ENCODE peak calls at places on chromosomes 13 and 19, in four cellular contexts. J is PC-3, N is mammary epithelial cell, S is neural progenitor cell. G is an unnamed sample.

GRCh38 chr19:5696196-5697021 is 6.3 kb downstream of the RPL36 start:
- DNase-seq in J (no peak), S (no peak), N (no peak), G (no peak)

GRCh38 chr19:43532571-43532961 is 422 bp upstream of the ZNF575 start:
- DNase-seq in N (no peak), J (no peak), S (no peak), G (no peak)

GRCh38 chr13:110237895-110238294 is 69.1 kb downstream of the COL4A1 start:
- DNase-seq in N (no peak), S (no peak), J (no peak), G (no peak)

GRCh38 chr19:54179921-54180452 is 7.0 kb upstream of the TMC4 start:
- DNase-seq in S (peak), N (peak), J (peak), G (peak)

GRCh38 chr13:97344250-97345175 is 89.5 kb upstream of the RAP2A start:
- DNase-seq in N (peak), S (peak), J (peak), G (peak)

GRCh38 chr13:63279136-63279535 is 1863.5 kb upstream of the PCDH20 start:
- DNase-seq in S (no peak), N (no peak), J (no peak), G (peak)

GRCh38 chr13:74770361-74770760 is 636.2 kb upstream of the KLF12 start:
- DNase-seq in N (peak), S (no peak), J (peak), G (peak)

GRCh38 chr13:100102042-100102441 is 13.1 kb downstream of the PCCA start:
- DNase-seq in N (no peak), J (no peak), S (no peak), G (no peak)

GRCh38 chr19:46976845-46977320 is 42.8 kb upstream of the NPAS1 start:
- DNase-seq in J (no peak), S (peak), N (no peak), G (peak)

GRCh38 chr19:47271949-47272348 is 2.7 kb upstream of the INAFM1 start:
- DNase-seq in N (no peak), S (no peak), J (no peak), G (no peak)

GRCh38 chr19:3809881-3810707 is 23.9 kb upstream of the MATK start:
- DNase-seq in J (no peak), N (no peak), S (no peak), G (no peak)

GRCh38 chr13:68666774-68667397 is 1436.8 kb upstream of the PCDH9 start:
- DNase-seq in S (no peak), N (no peak), J (no peak), G (no peak)

GRCh38 chr19:10544242-10544752 is 593 bp downstream of the ATG4D start:
- DNase-seq in N (no peak), J (no peak), S (peak), G (no peak)

GRCh38 chr13:113086991-113087922 is 18.3 kb upstream of the F7 start:
- DNase-seq in N (no peak), S (no peak), J (no peak), G (no peak)

GRCh38 chr13:34361528-34361927 is 543.6 kb downstream of the RFC3 start:
- DNase-seq in S (no peak), N (peak), J (peak), G (no peak)

GRCh38 chr13:66933994-66934393 is 296.1 kb downstream of the PCDH9 start:
- DNase-seq in J (peak), S (no peak), N (peak), G (peak)

GRCh38 chr13:32878172-32878571 is 138.1 kb upstream of the KL start:
- DNase-seq in S (no peak), N (peak), J (peak), G (no peak)

GRCh38 chr19:43708716-43709115 is 7.2 kb upstream of the IRGC start:
- DNase-seq in S (no peak), J (no peak), N (no peak), G (no peak)

GRCh38 chr19:41421973-41422372 is 5.2 kb downstream of the B3GNT8 start:
- DNase-seq in N (no peak), J (no peak), S (no peak), G (no peak)

DNA sequence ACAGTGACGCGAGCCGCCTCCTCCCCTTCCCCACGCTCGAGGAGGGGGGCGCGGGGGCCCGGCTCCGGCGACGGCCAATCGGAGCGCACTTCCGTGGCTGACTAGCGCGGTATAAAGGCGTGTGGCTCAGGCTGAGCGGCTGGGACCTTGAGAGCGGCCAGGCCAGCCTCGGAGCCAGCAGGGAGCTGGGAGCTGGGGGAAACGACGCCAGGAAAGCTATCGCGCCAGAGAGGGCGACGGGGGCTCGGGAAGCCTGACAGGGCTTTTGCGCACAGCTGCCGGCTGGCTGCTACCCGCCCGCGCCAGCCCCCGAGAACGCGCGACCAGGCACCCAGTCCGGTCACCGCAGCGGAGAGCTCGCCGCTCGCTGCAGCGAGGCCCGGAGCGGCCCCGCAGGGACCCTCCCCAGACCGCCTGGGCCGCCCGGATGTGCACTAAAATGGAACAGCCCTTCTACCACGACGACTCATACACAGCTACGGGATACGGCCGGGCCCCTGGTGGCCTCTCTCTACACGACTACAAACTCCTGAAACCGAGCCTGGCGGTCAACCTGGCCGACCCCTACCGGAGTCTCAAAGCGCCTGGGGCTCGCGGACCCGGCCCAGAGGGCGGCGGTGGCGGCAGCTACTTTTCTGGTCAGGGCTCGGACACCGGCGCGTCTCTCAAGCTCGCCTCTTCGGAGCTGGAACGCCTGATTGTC is at the start of gene JUNB:
- DNase-seq in N (peak), J (peak), S (peak), G (peak)
- TF ChIP-seq CTCF in N (peak), J (no peak), S (peak), G (no peak)

GRCh38 chr13:95553271-95553588 is 710 bp downstream of the CLDN10 start:
- DNase-seq in J (no peak), N (no peak), S (peak), G (no peak)
- TF ChIP-seq EZH2 in J (no peak), N (no peak), S (peak), G (no peak)

DNA sequence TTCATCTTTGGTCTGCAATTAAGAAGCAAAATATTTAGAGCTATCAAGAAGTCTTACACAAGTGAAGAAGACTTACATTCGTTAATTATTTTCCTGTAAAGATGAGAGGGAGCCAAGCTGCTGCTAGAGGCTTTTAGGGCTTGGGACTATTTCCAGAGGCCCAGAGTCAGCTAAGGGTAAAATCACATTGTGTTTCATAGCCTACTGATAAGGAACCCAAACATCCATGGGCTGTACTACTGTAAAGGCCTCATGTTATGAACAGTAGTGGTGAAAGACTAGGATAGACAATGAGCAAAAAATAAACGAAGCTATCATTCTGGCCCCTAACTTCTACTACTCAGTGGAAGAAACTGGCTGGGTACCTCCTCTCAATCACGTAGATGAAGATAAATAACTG is 10.9 kb upstream of the TEX30 start:
- DNase-seq in N (no peak), J (no peak), S (no peak), G (no peak)
- H3K27ac ChIP-seq in N (no peak), J (no peak), S (no peak), G (no peak)

DNA sequence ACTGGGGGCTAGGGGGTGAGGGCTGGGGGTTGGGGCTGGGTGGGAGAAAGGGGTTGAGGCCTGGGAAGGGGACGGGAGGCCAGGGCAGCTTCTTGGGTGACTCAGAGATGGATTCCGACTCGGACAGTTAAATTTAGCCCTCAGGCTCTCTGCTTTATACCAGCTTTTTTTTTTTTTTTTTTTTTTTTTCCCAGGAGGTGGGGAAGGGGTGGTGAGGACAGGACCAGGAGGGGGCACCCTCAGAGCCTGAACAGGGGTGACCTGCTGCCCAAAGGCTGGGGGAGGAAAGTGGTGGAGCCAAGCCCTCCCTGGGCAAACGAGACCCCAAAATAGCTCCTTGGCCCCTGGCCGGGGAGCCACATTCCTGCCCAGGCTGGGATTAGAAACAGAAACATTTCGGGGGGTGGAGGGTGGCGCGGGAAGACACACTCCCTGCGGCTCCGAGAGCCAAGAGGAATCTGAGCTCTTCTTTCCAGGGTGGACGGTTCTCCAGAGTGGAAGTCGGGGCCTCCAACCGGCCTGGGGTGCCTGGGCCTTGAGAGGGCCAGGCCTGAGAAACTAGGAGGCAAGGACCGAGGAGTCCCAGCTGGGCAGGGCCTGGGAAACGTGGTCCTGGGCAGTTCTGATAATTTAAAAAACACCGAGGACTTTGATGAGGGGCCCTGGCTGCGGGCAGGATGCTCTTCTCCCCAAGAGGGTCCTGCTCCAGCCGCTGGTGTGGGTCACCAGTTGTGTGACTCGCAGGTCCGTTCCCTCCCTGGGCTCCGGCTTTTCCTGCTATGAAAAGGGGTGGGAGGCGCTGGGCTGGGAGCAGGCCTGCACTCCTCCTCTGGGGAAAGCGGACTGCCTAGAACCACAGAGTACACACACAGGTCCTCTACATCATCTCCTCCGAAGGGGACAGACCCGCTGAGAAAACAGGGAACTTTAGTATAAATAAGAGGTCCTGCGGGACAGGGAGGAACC is 813 bp upstream of the DMPK start:
- DNase-seq in J (peak), N (peak), S (no peak), G (peak)
- TF ChIP-seq CTCF in J (no peak), N (no peak), S (no peak), G (no peak)

GRCh38 chr19:18097217-18097992 is at the start of gene MAST3:
- DNase-seq in N (peak), J (peak), S (peak), G (peak)
- TF ChIP-seq EZH2 in N (no peak), J (no peak), S (no peak), G (no peak)

GRCh38 chr19:49411681-49412321 is 11.4 kb downstream of the PTH2 start:
- DNase-seq in N (no peak), S (no peak), J (no peak), G (no peak)

GRCh38 chr19:49409441-49410029 is 13.7 kb downstream of the PTH2 start:
- DNase-seq in J (no peak), N (no peak), S (no peak), G (no peak)

GRCh38 chr19:49407482-49408015 is 15.7 kb downstream of the PTH2 start:
- DNase-seq in J (no peak), S (no peak), N (no peak), G (no peak)

GRCh38 chr19:49407079-49407478 is 16.2 kb downstream of the PTH2 start:
- DNase-seq in S (no peak), J (no peak), N (no peak), G (no peak)

GRCh38 chr19:49408816-49409440 is 14.3 kb downstream of the PTH2 start:
- DNase-seq in J (no peak), S (no peak), N (no peak), G (no peak)
- H3K27ac ChIP-seq in J (no peak), S (no peak), N (no peak), G (no peak)

GRCh38 chr13:21061077-21061945 is at the start of gene LATS2:
- DNase-seq in S (peak), J (peak), N (peak), G (peak)
- TF ChIP-seq CTCF in S (no peak), J (no peak), N (peak), G (peak)

G was measured in fibroblast of lung.